ENCODE peak calls at places on chromosomes 11 and 22, in five cellular contexts. G is germinal center, M is globus pallidus, K is foreskin keratinocyte, N is GF-D8. T is an unnamed sample.

GRCh38 chr22:38230108-38230825 is 28.5 kb downstream of the MAFF start:
- DNase-seq in G (no peak), M (peak; percentile 73), K (no peak), N (peak; percentile 73), T (peak; percentile 71)

GRCh38 chr22:23857606-23858483 is at the start of gene SLC2A11:
- DNase-seq in G (peak; percentile 96), M (peak; percentile 96), K (peak; percentile 79), N (peak; percentile 95), T (peak; percentile 99)

GRCh38 chr11:28628412-28628811 is 520.2 kb downstream of the METTL15 start:
- DNase-seq in G (no peak), M (no peak), K (no peak), N (no peak), T (no peak)

GRCh38 chr22:41862160-41862529 is 29.2 kb downstream of the SREBF2 start:
- DNase-seq in G (peak; percentile 62), M (no peak), K (no peak), N (no peak), T (peak; percentile 70)

GRCh38 chr11:6583584-6583983 is 19.8 kb downstream of the RRP8 start:
- DNase-seq in G (no peak), M (no peak), K (no peak), N (no peak), T (no peak)

GRCh38 chr22:31935961-31936635 is 8.2 kb upstream of the YWHAH start:
- DNase-seq in G (no peak), M (no peak), K (no peak), N (no peak), T (no peak)

GRCh38 chr22:49826603-49827306 is 918 bp downstream of the BRD1 start:
- DNase-seq in G (peak; percentile 28), M (peak; percentile 16), K (no peak), N (no peak), T (peak; percentile 51)

GRCh38 chr11:118911880-118912741 is 13.6 kb downstream of the BCL9L start:
- DNase-seq in G (no peak), M (no peak), K (peak; percentile 100), N (no peak), T (no peak)

GRCh38 chr11:46366661-46367161 is 14.8 kb upstream of the MDK start:
- DNase-seq in G (no peak), M (no peak), K (no peak), N (no peak), T (no peak)

GRCh38 chr11:77107950-77108349 is 5.3 kb downstream of the OMP start:
- DNase-seq in G (no peak), M (no peak), K (no peak), N (no peak), T (no peak)

GRCh38 chr11:113163291-113164030 is 150.9 kb upstream of the TTC12 start:
- DNase-seq in G (no peak), M (peak; percentile 69), K (no peak), N (no peak), T (no peak)

GRCh38 chr11:134763030-134763388 is 351.0 kb upstream of the B3GAT1 start:
- DNase-seq in G (no peak), M (no peak), K (no peak), N (no peak), T (no peak)

GRCh38 chr11:2200536-2200935 is 28.9 kb upstream of the TH start:
- DNase-seq in G (no peak), M (no peak), K (no peak), N (no peak), T (no peak)

T was measured in GM13977.